ENCODE peak calls at places on chromosomes 5 and 9, in four cellular contexts. S, V, B and T are unnamed samples. For H3K27me3, the result is how much of the 10 kb centered on the place peaks cover.

GRCh38 chr5:39714036-39714698 is 289.4 kb upstream of the DAB2 start:
- DNase-seq in S (peak), V (peak), B (peak), T (peak)

GRCh38 chr9:84296146-84296843 is 44.3 kb downstream of the SLC28A3 start:
- DNase-seq in S (peak), V (no peak), B (no peak), T (peak)

GRCh38 chr5:57007349-57007748 is 55.4 kb upstream of the MIER3 start:
- DNase-seq in S (no peak), V (no peak), B (no peak), T (no peak)

GRCh38 chr5:179377421-179378115 is 32.3 kb upstream of the ADAMTS2 start:
- DNase-seq in S (no peak), V (no peak), B (no peak), T (no peak)

GRCh38 chr9:136786451-136786850 is 4.7 kb upstream of the TMEM141 start:
- DNase-seq in S (no peak), V (no peak), B (no peak), T (no peak)

GRCh38 chr5:33588654-33589372 is 148.0 kb downstream of the TARS1 start:
- DNase-seq in S (no peak), V (no peak), B (peak), T (no peak)

GRCh38 chr5:151345808-151346478 is 1.4 kb downstream of the SLC36A2 start:
- DNase-seq in S (peak), V (no peak), B (peak), T (peak)

GRCh38 chr5:5340206-5340729 is 82.2 kb upstream of the ICE1 start:
- DNase-seq in S (peak), V (peak), B (peak), T (peak)

GRCh38 chr9:110814159-110814558 is 145.6 kb downstream of the MUSK start:
- DNase-seq in S (peak), V (no peak), B (no peak), T (peak)

GRCh38 chr9:124551472-124552339 is 44.5 kb upstream of the NR5A1 start:
- DNase-seq in S (peak), V (peak), B (peak), T (peak)

GRCh38 chr5:100803391-100803790 is 99.7 kb downstream of the ST8SIA4 start:
- DNase-seq in S (peak), V (peak), B (no peak), T (no peak)

GRCh38 chr9:120625222-120625621 is 45.3 kb upstream of the CDK5RAP2 start:
- DNase-seq in S (peak), V (no peak), B (peak), T (no peak)

GRCh38 chr9:35277171-35277520 is 115.3 kb downstream of the UNC13B start:
- DNase-seq in S (no peak), V (no peak), B (no peak), T (no peak)

GRCh38 chr9:21028476-21028875 is 3.0 kb downstream of the HACD4 start:
- DNase-seq in S (no peak), V (no peak), B (peak), T (no peak)

GRCh38 chr5:126414874-126415502 is 8.2 kb upstream of the GRAMD2B start:
- DNase-seq in S (peak), V (peak), B (no peak), T (no peak)

GRCh38 chr5:66246621-66247020 is 102.5 kb downstream of the SREK1 start:
- DNase-seq in S (peak), V (no peak), B (no peak), T (no peak)

GRCh38 chr9:33416996-33417395 is 14.6 kb upstream of the AQP7 start:
- DNase-seq in S (no peak), V (no peak), B (no peak), T (no peak)

GRCh38 chr5:28468121-28468520 is 1429.7 kb upstream of the CDH9 start:
- DNase-seq in S (no peak), V (no peak), B (no peak), T (no peak)

GRCh38 chr5:113336975-113337374 is 97.8 kb downstream of the TSSK1B start:
- DNase-seq in S (peak), V (peak), B (peak), T (peak)

GRCh38 chr9:136160321-136160938 is 41.8 kb upstream of the TMEM250 start:
- DNase-seq in S (no peak), V (no peak), B (no peak), T (no peak)

GRCh38 chr5:132496631-132497487 is 6.3 kb upstream of the IRF1 start:
- DNase-seq in S (peak), V (peak), B (peak), T (no peak)

GRCh38 chr5:50401337-50401736 is 39.8 kb downstream of the EMB start:
- DNase-seq in S (no peak), V (no peak), B (no peak), T (no peak)

GRCh38 chr5:2740051-2740848 is 11.2 kb downstream of the IRX2 start:
- DNase-seq in S (no peak), V (no peak), B (no peak), T (no peak)

GRCh38 chr5:2741946-2742345 is 9.5 kb downstream of the IRX2 start:
- DNase-seq in S (no peak), V (no peak), B (no peak), T (no peak)

GRCh38 chr5:2744485-2744884 is 7.0 kb downstream of the IRX2 start:
- DNase-seq in S (peak), V (no peak), B (no peak), T (no peak)

GRCh38 chr5:2740849-2741555 is 10.5 kb downstream of the IRX2 start:
- DNase-seq in S (no peak), V (no peak), B (no peak), T (no peak)

GRCh38 chr5:2742921-2743679 is 8.4 kb downstream of the IRX2 start:
- DNase-seq in S (no peak), V (no peak), B (no peak), T (no peak)
- H3K27me3 ChIP-seq in S (under half), V (under half), B (under half), T (under half)

GRCh38 chr9:70076678-70077077 is 33.0 kb downstream of the MAMDC2 start:
- DNase-seq in S (no peak), V (no peak), B (no peak), T (no peak)

GRCh38 chr9:70069734-70070133 is 26.1 kb downstream of the MAMDC2 start:
- DNase-seq in S (no peak), V (no peak), B (no peak), T (no peak)

GRCh38 chr9:70073756-70074155 is 30.1 kb downstream of the MAMDC2 start:
- DNase-seq in S (no peak), V (no peak), B (no peak), T (no peak)

DNA sequence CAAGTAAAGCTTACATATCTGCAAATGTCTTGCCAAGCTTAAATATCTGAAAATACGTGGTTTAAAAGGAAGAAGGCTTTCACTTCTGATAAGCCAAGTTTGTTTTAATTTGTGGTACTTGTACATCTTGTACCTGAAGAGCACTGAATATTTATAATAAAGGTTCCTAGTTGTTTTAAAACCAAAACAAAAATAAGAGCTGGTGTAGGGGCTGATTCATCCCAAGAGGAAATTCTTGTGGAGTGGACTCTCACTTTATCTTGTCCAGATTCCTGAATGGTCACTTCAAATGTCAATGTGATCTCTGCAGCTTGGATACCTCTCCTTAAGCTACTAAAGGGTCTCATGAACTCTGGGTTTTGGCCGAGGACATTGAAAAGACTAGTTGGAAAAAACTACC is 29.5 kb downstream of the MAMDC2 start:
- DNase-seq in S (peak), V (no peak), B (no peak), T (no peak)
- TF ChIP-seq CTCF in S (no peak), V (no peak), B (no peak), T (no peak)

DNA sequence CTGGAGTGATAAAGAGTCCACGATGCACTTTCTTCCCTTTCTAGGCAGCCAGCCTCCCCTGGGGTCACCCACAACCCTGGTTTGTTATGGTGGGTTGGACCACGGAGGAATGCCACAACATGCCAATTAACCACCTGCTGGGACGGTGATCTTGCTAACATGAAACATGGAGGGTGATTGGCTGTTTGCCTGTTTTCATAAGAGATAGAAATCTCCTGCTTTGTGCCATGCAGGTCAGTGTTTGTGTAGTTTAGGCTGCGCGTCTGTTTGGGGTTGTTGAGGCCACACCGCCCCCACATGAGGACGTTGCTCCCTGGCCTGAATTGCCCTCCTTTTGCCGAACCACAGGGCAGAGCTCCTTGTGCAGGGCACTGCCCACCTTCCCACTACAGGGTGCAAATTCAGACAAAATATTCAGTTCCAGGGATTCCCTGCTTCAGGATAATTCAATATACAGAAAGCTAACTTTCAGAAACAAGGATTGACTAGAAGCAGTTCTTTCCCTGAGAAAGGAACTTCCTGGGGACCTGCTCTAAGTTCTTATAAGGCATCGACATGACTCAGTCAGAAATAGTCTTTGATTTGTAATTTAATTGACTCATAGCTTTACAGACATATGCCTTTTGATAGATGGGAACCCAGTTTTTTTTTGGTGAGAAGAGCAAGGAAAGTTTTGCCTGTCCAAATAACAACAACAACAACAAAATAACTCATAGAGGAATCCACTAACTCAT is 427.7 kb downstream of the GADD45G start:
- DNase-seq in S (no peak), V (no peak), B (no peak), T (no peak)
- H3K27ac ChIP-seq in S (no peak), V (no peak), B (no peak), T (no peak)

DNA sequence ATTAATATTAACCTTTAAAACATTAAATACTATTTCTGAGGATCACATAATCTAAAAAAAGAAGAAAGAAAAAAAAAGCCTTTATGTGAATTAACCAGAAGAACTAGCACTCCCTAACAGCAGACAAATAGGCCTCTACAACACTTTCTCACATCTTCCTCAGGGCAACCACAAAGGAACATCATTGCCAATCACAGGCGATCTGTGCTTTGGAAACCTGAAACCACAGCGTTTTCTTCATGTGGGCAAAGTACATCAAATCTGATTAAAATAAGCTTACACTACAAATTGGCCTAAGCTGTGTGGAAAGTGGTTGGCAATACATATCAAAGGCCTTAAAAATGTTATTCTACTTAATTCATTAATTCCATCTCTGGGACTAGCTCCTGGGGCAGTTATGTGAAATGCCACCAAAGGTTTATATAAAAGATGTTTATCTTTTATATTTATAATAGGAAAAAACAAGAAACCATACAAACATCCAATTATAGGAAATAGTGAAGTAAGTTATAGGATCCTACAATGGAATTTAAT is 184.8 kb upstream of the TBCA start:
- DNase-seq in S (no peak), V (no peak), B (peak), T (no peak)
- H3K27me3 ChIP-seq in S (under half), V (under half), B (half or more), T (half or more)

GRCh38 chr9:92970467-92970923 is 23.2 kb downstream of the FGD3 start:
- DNase-seq in S (peak), V (no peak), B (peak), T (peak)
- TF ChIP-seq CTCF in S (no peak), V (no peak), B (no peak), T (no peak)

GRCh38 chr5:180799902-180800801 is 2.5 kb downstream of the MGAT1 start:
- DNase-seq in S (peak), V (no peak), B (no peak), T (peak)

GRCh38 chr5:180799194-180799593 is 3.4 kb downstream of the MGAT1 start:
- DNase-seq in S (no peak), V (peak), B (no peak), T (no peak)

GRCh38 chr5:180797256-180798192 is 5.1 kb downstream of the MGAT1 start:
- DNase-seq in S (no peak), V (no peak), B (no peak), T (no peak)

GRCh38 chr5:180795771-180796313 is 6.8 kb downstream of the MGAT1 start:
- DNase-seq in S (no peak), V (no peak), B (no peak), T (no peak)

GRCh38 chr5:180798193-180798592 is 4.4 kb downstream of the MGAT1 start:
- DNase-seq in S (no peak), V (no peak), B (no peak), T (no peak)
- H3K27ac ChIP-seq in S (no peak), V (no peak), B (no peak), T (no peak)

GRCh38 chr5:150303070-150303595 is 428 bp upstream of the ARSI start:
- DNase-seq in S (peak), V (no peak), B (no peak), T (no peak)

GRCh38 chr5:150301901-150302300 is 804 bp downstream of the ARSI start:
- DNase-seq in S (no peak), V (no peak), B (no peak), T (no peak)

GRCh38 chr5:150303660-150304411 is 1.1 kb upstream of the ARSI start:
- DNase-seq in S (no peak), V (no peak), B (no peak), T (no peak)

GRCh38 chr5:150301170-150301505 is 1.6 kb downstream of the ARSI start:
- DNase-seq in S (peak), V (no peak), B (peak), T (no peak)

DNA sequence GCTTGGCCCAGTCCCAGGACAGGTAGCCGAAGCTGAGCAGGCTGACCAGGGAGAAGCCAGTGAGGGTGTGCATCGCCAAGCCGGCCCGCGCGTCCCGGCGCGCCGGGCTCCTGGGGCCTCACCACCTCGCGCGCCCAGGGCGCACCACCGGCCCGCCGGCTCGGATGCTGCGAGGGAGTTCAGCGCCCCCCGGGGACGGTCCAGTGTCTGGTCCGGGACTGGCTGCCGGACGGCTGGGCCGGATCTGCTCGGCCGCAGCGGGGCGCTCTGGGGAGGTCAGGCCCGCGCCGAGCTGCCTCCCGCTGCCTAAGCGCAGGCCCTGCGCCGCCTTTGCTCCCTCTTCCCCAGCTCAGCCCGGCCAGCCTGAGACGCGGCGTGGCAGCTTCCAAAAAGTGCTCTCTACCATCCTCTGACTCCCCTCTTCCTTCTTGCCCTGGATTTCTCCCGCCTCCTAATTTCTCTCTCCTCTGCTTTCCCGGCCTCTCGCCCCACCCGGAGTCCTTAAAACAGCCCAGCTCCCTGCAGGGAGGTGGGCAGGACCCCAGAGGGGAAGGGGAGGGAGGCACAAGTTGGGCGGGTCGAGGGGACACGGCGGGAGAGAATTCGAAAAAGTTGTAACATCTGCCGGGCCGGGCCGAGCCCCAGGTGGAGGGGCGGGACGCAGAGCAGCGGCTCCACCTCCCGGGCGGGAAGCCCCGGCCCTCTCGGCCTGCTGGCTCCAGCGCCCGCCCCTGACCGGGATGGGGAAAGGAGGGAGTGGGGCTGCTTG is at the start of gene ARSI:
- DNase-seq in S (peak), V (peak), B (no peak), T (no peak)
- H3K27me3 ChIP-seq in S (under half), V (under half), B (under half), T (under half)

GRCh38 chr5:35852084-35852734 is 4.5 kb upstream of the IL7R start:
- DNase-seq in S (peak), V (no peak), B (no peak), T (no peak)

GRCh38 chr5:35849850-35850249 is 6.8 kb upstream of the IL7R start:
- DNase-seq in S (no peak), V (no peak), B (no peak), T (no peak)

GRCh38 chr5:35853652-35854051 is 3.0 kb upstream of the IL7R start:
- DNase-seq in S (no peak), V (no peak), B (no peak), T (no peak)

GRCh38 chr5:35854248-35854647 is 2.4 kb upstream of the IL7R start:
- DNase-seq in S (no peak), V (no peak), B (no peak), T (no peak)

DNA sequence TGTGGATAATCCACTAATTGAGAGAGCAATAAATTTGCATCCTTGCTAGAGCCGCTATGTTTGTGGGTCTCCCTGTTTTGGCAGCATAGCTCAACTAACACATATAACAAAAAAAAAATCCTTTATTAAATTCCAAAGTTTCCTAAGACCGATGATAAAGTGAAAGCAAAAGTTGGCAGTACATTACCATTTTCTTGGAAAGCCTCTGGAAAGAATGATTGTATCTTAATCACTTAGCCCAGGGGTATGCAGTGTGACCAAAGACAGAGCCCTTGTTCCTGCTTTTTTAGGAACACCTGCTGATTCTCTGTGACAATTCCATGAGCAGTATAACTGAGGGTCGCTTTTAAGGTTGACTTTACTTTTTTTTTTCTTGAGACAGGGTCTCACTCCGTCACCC is 5.4 kb upstream of the IL7R start:
- DNase-seq in S (peak), V (no peak), B (no peak), T (no peak)
- TF ChIP-seq CTCF in S (no peak), V (no peak), B (no peak), T (no peak)